ENCODE peak calls at places on chromosomes 12 and 14, in nine cellular contexts. U is T-helper 9 cell, Q is T-helper 17 cell, W is Daoy, K is sciatic nerve, Y is omental fat pad, D is NCI-H774, S is stomach, J is fibroblast of lung. R is an unnamed sample.

GRCh38 chr14:54894995-54895394 is 7.6 kb downstream of the GCH1 start:
- DNase-seq in J (peak), S (no peak), W (peak), U (no peak), D (no peak), Q (no peak), K (no peak), Y (no peak), R (no peak)

GRCh38 chr12:118160536-118160935 is 24.6 kb downstream of the PEBP1 start:
- DNase-seq in Q (no peak), K (no peak), Y (no peak), S (no peak), W (no peak), J (no peak), D (no peak), U (no peak), R (no peak)

GRCh38 chr12:50263832-50264231 is 19.5 kb downstream of the LIMA1 start:
- DNase-seq in K (no peak), Q (no peak), W (no peak), D (no peak), Y (no peak), S (no peak), U (no peak), J (no peak), R (no peak)

GRCh38 chr12:57242691-57243454 is 8.1 kb downstream of the STAC3 start:
- DNase-seq in K (peak), Y (no peak), W (peak), S (peak), U (peak), D (peak), J (peak), Q (peak), R (peak)

GRCh38 chr14:52356025-52356424 is 41.9 kb downstream of the PTGER2 start:
- DNase-seq in J (peak), Q (no peak), U (no peak), S (no peak), K (no peak), W (peak), D (peak), Y (no peak), R (no peak)

GRCh38 chr14:28759658-28760313 is 6.8 kb upstream of the FOXG1 start:
- DNase-seq in Y (no peak), K (no peak), U (no peak), W (no peak), S (no peak), Q (no peak), J (no peak), D (no peak), R (no peak)

GRCh38 chr12:62005615-62006014 is 254.6 kb upstream of the USP15 start:
- DNase-seq in W (no peak), S (no peak), U (no peak), D (no peak), J (no peak), Y (no peak), K (no peak), Q (no peak), R (no peak)

GRCh38 chr12:112314981-112315380 is 67.2 kb downstream of the HECTD4 start:
- DNase-seq in S (no peak), Q (no peak), Y (no peak), D (no peak), J (peak), U (no peak), W (no peak), K (no peak), R (no peak)

GRCh38 chr14:103545915-103546650 is 16.4 kb downstream of the BAG5 start:
- DNase-seq in D (no peak), J (no peak), K (peak), U (no peak), Y (no peak), Q (no peak), S (no peak), W (peak), R (no peak)

R was measured in effector CD8-positive, alpha-beta T cell.